ENCODE peak calls at places on chromosome 9, in seven cellular contexts. One of them, this sample, is unnamed.

GRCh38 chr9:104860280-104860679 is 67.7 kb downstream of the ABCA1 start:
- DNase-seq in Peyer's patch: no peak
- DNase-seq in GM20000: peak
- DNase-seq in lower lobe of right lung: no peak
- DNase-seq in progenitor cell of endocrine pancreas: no peak
- DNase-seq in GM10248: peak
- DNase-seq in CD4-positive, alpha-beta T cell: no peak
- DNase-seq in this sample: no peak

GRCh38 chr9:30075022-30075421 is 2309.4 kb upstream of the ACO1 start:
- DNase-seq in Peyer's patch: no peak
- DNase-seq in GM20000: no peak
- DNase-seq in lower lobe of right lung: no peak
- DNase-seq in progenitor cell of endocrine pancreas: no peak
- DNase-seq in GM10248: no peak
- DNase-seq in CD4-positive, alpha-beta T cell: no peak
- DNase-seq in this sample: no peak

GRCh38 chr9:93894691-93895079 is 60.5 kb downstream of the BARX1 start:
- DNase-seq in Peyer's patch: peak
- DNase-seq in GM20000: no peak
- DNase-seq in lower lobe of right lung: peak
- DNase-seq in progenitor cell of endocrine pancreas: peak
- DNase-seq in GM10248: peak
- DNase-seq in CD4-positive, alpha-beta T cell: no peak
- DNase-seq in this sample: no peak

GRCh38 chr9:113934167-113934566 is 58.1 kb downstream of the ZNF618 start:
- DNase-seq in Peyer's patch: no peak
- DNase-seq in GM20000: no peak
- DNase-seq in lower lobe of right lung: no peak
- DNase-seq in progenitor cell of endocrine pancreas: no peak
- DNase-seq in GM10248: no peak
- DNase-seq in CD4-positive, alpha-beta T cell: no peak
- DNase-seq in this sample: no peak

GRCh38 chr9:114446036-114446435 is 58.3 kb upstream of the AKNA start:
- DNase-seq in Peyer's patch: no peak
- DNase-seq in GM20000: no peak
- DNase-seq in lower lobe of right lung: no peak
- DNase-seq in progenitor cell of endocrine pancreas: no peak
- DNase-seq in GM10248: no peak
- DNase-seq in CD4-positive, alpha-beta T cell: no peak
- DNase-seq in this sample: no peak

GRCh38 chr9:77744877-77745435 is 96.8 kb upstream of the GNA14 start:
- DNase-seq in Peyer's patch: no peak
- DNase-seq in GM20000: no peak
- DNase-seq in lower lobe of right lung: no peak
- DNase-seq in progenitor cell of endocrine pancreas: no peak
- DNase-seq in GM10248: no peak
- DNase-seq in CD4-positive, alpha-beta T cell: no peak
- DNase-seq in this sample: no peak

GRCh38 chr9:3446313-3446712 is 79.5 kb downstream of the RFX3 start:
- DNase-seq in Peyer's patch: no peak
- DNase-seq in GM20000: no peak
- DNase-seq in lower lobe of right lung: no peak
- DNase-seq in progenitor cell of endocrine pancreas: no peak
- DNase-seq in GM10248: no peak
- DNase-seq in CD4-positive, alpha-beta T cell: no peak
- DNase-seq in this sample: no peak

GRCh38 chr9:81609782-81610738 is 79.3 kb downstream of the TLE1 start:
- DNase-seq in Peyer's patch: no peak
- DNase-seq in GM20000: no peak
- DNase-seq in lower lobe of right lung: no peak
- DNase-seq in progenitor cell of endocrine pancreas: no peak
- DNase-seq in GM10248: no peak
- DNase-seq in CD4-positive, alpha-beta T cell: no peak
- DNase-seq in this sample: no peak

GRCh38 chr9:91320299-91320698 is 41.4 kb downstream of the AUH start:
- DNase-seq in Peyer's patch: no peak
- DNase-seq in GM20000: no peak
- DNase-seq in lower lobe of right lung: no peak
- DNase-seq in progenitor cell of endocrine pancreas: no peak
- DNase-seq in GM10248: no peak
- DNase-seq in CD4-positive, alpha-beta T cell: no peak
- DNase-seq in this sample: no peak

GRCh38 chr9:7976167-7976755 is 176.7 kb upstream of the DMAC1 start:
- DNase-seq in Peyer's patch: no peak
- DNase-seq in GM20000: peak
- DNase-seq in lower lobe of right lung: no peak
- DNase-seq in progenitor cell of endocrine pancreas: no peak
- DNase-seq in GM10248: peak
- DNase-seq in CD4-positive, alpha-beta T cell: peak
- DNase-seq in this sample: no peak

GRCh38 chr9:131870156-131870555 is 130.3 kb upstream of the RAPGEF1 start:
- DNase-seq in Peyer's patch: no peak
- DNase-seq in GM20000: no peak
- DNase-seq in lower lobe of right lung: no peak
- DNase-seq in progenitor cell of endocrine pancreas: no peak
- DNase-seq in GM10248: no peak
- DNase-seq in CD4-positive, alpha-beta T cell: no peak
- DNase-seq in this sample: no peak

GRCh38 chr9:93585259-93585658 is 8.9 kb downstream of the PHF2 start:
- DNase-seq in Peyer's patch: no peak
- DNase-seq in GM20000: no peak
- DNase-seq in lower lobe of right lung: peak
- DNase-seq in progenitor cell of endocrine pancreas: no peak
- DNase-seq in GM10248: no peak
- DNase-seq in CD4-positive, alpha-beta T cell: no peak
- DNase-seq in this sample: no peak

GRCh38 chr9:117744856-117745389 is 40.7 kb downstream of the TLR4 start:
- DNase-seq in Peyer's patch: peak
- DNase-seq in GM20000: peak
- DNase-seq in lower lobe of right lung: peak
- DNase-seq in progenitor cell of endocrine pancreas: no peak
- DNase-seq in GM10248: peak
- DNase-seq in CD4-positive, alpha-beta T cell: no peak
- DNase-seq in this sample: peak

GRCh38 chr9:15249042-15249818 is 57.8 kb downstream of the TTC39B start:
- DNase-seq in Peyer's patch: no peak
- DNase-seq in GM20000: no peak
- DNase-seq in lower lobe of right lung: no peak
- DNase-seq in progenitor cell of endocrine pancreas: no peak
- DNase-seq in GM10248: no peak
- DNase-seq in CD4-positive, alpha-beta T cell: no peak
- DNase-seq in this sample: no peak

GRCh38 chr9:126479515-126479914 is 134.2 kb upstream of the LMX1B start:
- DNase-seq in Peyer's patch: no peak
- DNase-seq in GM20000: no peak
- DNase-seq in lower lobe of right lung: peak
- DNase-seq in progenitor cell of endocrine pancreas: no peak
- DNase-seq in GM10248: no peak
- DNase-seq in CD4-positive, alpha-beta T cell: no peak
- DNase-seq in this sample: no peak

GRCh38 chr9:126483468-126484056 is 130.2 kb upstream of the LMX1B start:
- DNase-seq in Peyer's patch: no peak
- DNase-seq in GM20000: no peak
- DNase-seq in lower lobe of right lung: peak
- DNase-seq in progenitor cell of endocrine pancreas: no peak
- DNase-seq in GM10248: no peak
- DNase-seq in CD4-positive, alpha-beta T cell: no peak
- DNase-seq in this sample: no peak

GRCh38 chr9:126481862-126482261 is 131.9 kb upstream of the LMX1B start:
- DNase-seq in Peyer's patch: no peak
- DNase-seq in GM20000: no peak
- DNase-seq in lower lobe of right lung: peak
- DNase-seq in progenitor cell of endocrine pancreas: no peak
- DNase-seq in GM10248: no peak
- DNase-seq in CD4-positive, alpha-beta T cell: no peak
- DNase-seq in this sample: no peak

GRCh38 chr9:126480810-126481209 is 132.9 kb upstream of the LMX1B start:
- DNase-seq in Peyer's patch: no peak
- DNase-seq in GM20000: no peak
- DNase-seq in lower lobe of right lung: no peak
- DNase-seq in progenitor cell of endocrine pancreas: no peak
- DNase-seq in GM10248: no peak
- DNase-seq in CD4-positive, alpha-beta T cell: no peak
- DNase-seq in this sample: no peak

DNA sequence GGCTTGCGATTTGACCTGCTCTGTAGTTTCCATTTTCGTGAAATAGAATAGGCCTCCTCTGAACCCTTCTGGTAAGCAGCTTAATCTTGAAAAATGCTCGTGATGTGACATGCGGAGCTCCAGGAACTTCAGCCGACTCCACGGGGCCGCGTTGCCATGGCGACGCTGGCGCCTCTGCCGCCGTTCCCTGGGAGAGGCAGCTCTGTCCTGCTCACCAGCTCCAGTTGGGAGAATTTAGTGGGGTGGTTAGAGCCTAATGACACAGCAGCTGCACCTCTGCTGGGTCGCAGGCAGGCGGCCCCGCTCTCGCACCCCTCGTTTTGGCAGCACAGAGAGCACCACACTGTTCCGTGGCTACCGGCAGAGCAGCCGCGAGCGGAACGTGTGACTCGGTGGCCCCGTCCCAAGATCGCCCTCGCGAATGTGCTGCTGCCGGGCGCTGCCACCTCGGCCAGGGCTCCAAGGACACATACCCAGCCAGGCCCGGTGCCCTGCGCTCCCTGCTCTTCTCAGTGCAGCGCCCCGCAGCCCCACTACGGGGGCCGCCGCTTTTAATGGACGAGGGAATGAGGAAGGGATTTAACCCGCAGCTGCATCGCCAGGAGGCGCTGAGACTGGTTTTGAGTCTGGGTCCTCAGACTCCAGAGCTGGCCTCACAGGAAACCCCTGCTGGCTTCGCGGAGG is 131.2 kb upstream of the LMX1B start:
- DNase-seq in Peyer's patch: peak
- DNase-seq in GM20000: no peak
- DNase-seq in lower lobe of right lung: peak
- DNase-seq in progenitor cell of endocrine pancreas: no peak
- DNase-seq in GM10248: no peak
- DNase-seq in CD4-positive, alpha-beta T cell: no peak
- DNase-seq in this sample: no peak
- TF ChIP-seq CTCF in Peyer's patch: no peak
- TF ChIP-seq CTCF in GM20000: no peak
- TF ChIP-seq CTCF in lower lobe of right lung: no peak
- TF ChIP-seq CTCF in progenitor cell of endocrine pancreas: peak
- TF ChIP-seq CTCF in GM10248: no peak
- TF ChIP-seq CTCF in CD4-positive, alpha-beta T cell: no peak
- TF ChIP-seq CTCF in this sample: no peak

GRCh38 chr9:115674091-115674490 is 479.5 kb upstream of the PAPPA start:
- DNase-seq in Peyer's patch: no peak
- DNase-seq in GM20000: no peak
- DNase-seq in lower lobe of right lung: no peak
- DNase-seq in progenitor cell of endocrine pancreas: no peak
- DNase-seq in GM10248: no peak
- DNase-seq in CD4-positive, alpha-beta T cell: no peak
- DNase-seq in this sample: no peak

GRCh38 chr9:115671911-115672310 is 481.7 kb upstream of the PAPPA start:
- DNase-seq in Peyer's patch: no peak
- DNase-seq in GM20000: no peak
- DNase-seq in lower lobe of right lung: no peak
- DNase-seq in progenitor cell of endocrine pancreas: no peak
- DNase-seq in GM10248: no peak
- DNase-seq in CD4-positive, alpha-beta T cell: no peak
- DNase-seq in this sample: no peak

GRCh38 chr9:115675834-115676233 is 477.8 kb upstream of the PAPPA start:
- DNase-seq in Peyer's patch: no peak
- DNase-seq in GM20000: no peak
- DNase-seq in lower lobe of right lung: no peak
- DNase-seq in progenitor cell of endocrine pancreas: no peak
- DNase-seq in GM10248: no peak
- DNase-seq in CD4-positive, alpha-beta T cell: no peak
- DNase-seq in this sample: no peak

GRCh38 chr9:115672477-115673316 is 480.9 kb upstream of the PAPPA start:
- DNase-seq in Peyer's patch: no peak
- DNase-seq in GM20000: no peak
- DNase-seq in lower lobe of right lung: no peak
- DNase-seq in progenitor cell of endocrine pancreas: no peak
- DNase-seq in GM10248: no peak
- DNase-seq in CD4-positive, alpha-beta T cell: no peak
- DNase-seq in this sample: no peak

DNA sequence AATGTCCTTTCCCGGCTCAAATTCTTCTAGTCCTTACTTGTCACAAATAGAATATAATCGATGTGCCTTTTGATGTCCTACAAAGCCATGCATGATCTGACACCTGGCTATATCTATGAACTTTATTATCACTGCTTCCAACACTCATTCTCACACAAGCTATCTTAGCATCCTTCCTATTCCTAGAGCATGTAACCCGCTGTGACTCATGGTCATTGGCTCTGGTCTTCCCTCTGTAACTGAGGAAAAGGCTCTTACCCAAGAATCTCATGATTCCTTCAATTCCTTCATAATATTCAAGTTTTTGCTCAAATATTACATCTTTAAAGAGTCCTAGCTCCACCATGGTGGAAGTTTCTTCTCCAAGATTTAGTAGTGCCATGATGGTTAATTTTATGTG is 480.0 kb upstream of the PAPPA start:
- DNase-seq in Peyer's patch: no peak
- DNase-seq in GM20000: no peak
- DNase-seq in lower lobe of right lung: no peak
- DNase-seq in progenitor cell of endocrine pancreas: no peak
- DNase-seq in GM10248: no peak
- DNase-seq in CD4-positive, alpha-beta T cell: no peak
- DNase-seq in this sample: no peak
- TF ChIP-seq CTCF in Peyer's patch: no peak
- TF ChIP-seq CTCF in GM20000: no peak
- TF ChIP-seq CTCF in lower lobe of right lung: no peak
- TF ChIP-seq CTCF in progenitor cell of endocrine pancreas: no peak
- TF ChIP-seq CTCF in GM10248: no peak
- TF ChIP-seq CTCF in CD4-positive, alpha-beta T cell: no peak
- TF ChIP-seq CTCF in this sample: no peak

GRCh38 chr9:38334234-38334633 is 58.3 kb upstream of the ALDH1B1 start:
- DNase-seq in Peyer's patch: no peak
- DNase-seq in GM20000: no peak
- DNase-seq in lower lobe of right lung: no peak
- DNase-seq in progenitor cell of endocrine pancreas: no peak
- DNase-seq in GM10248: no peak
- DNase-seq in CD4-positive, alpha-beta T cell: no peak
- DNase-seq in this sample: no peak
- TF ChIP-seq CTCF in Peyer's patch: no peak
- TF ChIP-seq CTCF in GM20000: peak
- TF ChIP-seq CTCF in lower lobe of right lung: no peak
- TF ChIP-seq CTCF in progenitor cell of endocrine pancreas: peak
- TF ChIP-seq CTCF in GM10248: peak
- TF ChIP-seq CTCF in CD4-positive, alpha-beta T cell: no peak
- TF ChIP-seq CTCF in this sample: peak

DNA sequence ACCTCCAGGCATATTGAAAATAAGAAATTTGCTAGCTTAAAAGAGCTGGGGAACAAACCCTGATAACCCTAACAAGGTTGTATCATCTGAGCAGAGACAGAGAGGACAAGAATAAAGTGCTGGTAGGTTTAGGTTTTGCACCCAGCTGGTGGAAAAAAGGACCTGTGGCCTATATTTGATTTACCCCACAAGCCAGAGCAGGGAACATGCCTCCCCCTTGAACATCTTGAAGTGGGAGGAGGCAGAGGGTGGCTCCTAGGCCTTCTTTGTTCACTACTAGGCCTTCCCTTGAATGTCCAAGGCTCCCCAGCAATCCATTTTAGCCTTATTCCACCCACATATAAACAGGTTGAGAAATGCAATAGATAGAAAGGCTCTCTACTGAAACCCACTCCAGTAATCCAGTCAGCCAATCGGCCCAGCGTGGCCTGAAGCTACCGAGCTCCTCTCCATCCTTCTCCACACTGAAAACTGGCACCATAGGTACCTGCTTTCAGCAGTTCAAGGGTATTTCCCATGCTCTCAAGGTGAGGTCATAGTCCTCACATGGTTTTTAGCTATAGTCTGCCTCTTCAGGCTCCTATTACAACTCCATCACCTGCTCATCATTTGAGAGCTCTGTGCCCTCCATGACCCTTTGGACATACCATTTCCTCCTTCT is 12.0 kb downstream of the FNBP1 start:
- DNase-seq in Peyer's patch: no peak
- DNase-seq in GM20000: no peak
- DNase-seq in lower lobe of right lung: no peak
- DNase-seq in progenitor cell of endocrine pancreas: no peak
- DNase-seq in GM10248: no peak
- DNase-seq in CD4-positive, alpha-beta T cell: no peak
- DNase-seq in this sample: no peak
- TF ChIP-seq CTCF in Peyer's patch: no peak
- TF ChIP-seq CTCF in GM20000: no peak
- TF ChIP-seq CTCF in lower lobe of right lung: no peak
- TF ChIP-seq CTCF in progenitor cell of endocrine pancreas: no peak
- TF ChIP-seq CTCF in GM10248: no peak
- TF ChIP-seq CTCF in CD4-positive, alpha-beta T cell: no peak
- TF ChIP-seq CTCF in this sample: no peak

This sample was measured in D721Med.